ENCODE peak calls at places on chromosomes 5 and 9, in five cellular contexts. Q is HFFc6, E is GM19239, G is Right ventricle myocardium superior, K is HS-27A. C is an unnamed sample.

GRCh38 chr5:40619406-40619805 is 60.3 kb upstream of the PTGER4 start:
- DNase-seq in E (no peak), Q (peak), G (no peak), K (peak), C (no peak)

GRCh38 chr5:139633295-139634027 is 14.7 kb upstream of the CXXC5 start:
- DNase-seq in K (no peak), E (no peak), G (peak), Q (peak), C (peak)

GRCh38 chr5:74865799-74866652 is at the start of gene FAM169A:
- DNase-seq in Q (no peak), G (peak), K (no peak), E (peak), C (no peak)

GRCh38 chr9:126802343-126803059 is 2.3 kb upstream of the ZBTB43 start:
- DNase-seq in Q (no peak), G (no peak), E (no peak), K (no peak), C (no peak)

GRCh38 chr5:77211013-77211690 is 672 bp downstream of the PDE8B start:
- DNase-seq in G (no peak), E (no peak), Q (no peak), K (no peak), C (no peak)

GRCh38 chr9:125472562-125472925 is 210.9 kb downstream of the GAPVD1 start:
- DNase-seq in Q (no peak), E (no peak), G (no peak), K (no peak), C (no peak)

GRCh38 chr9:75910716-75911115 is 20.2 kb downstream of the PCSK5 start:
- DNase-seq in K (no peak), Q (no peak), E (no peak), G (no peak), C (no peak)

GRCh38 chr9:106962105-106962504 is 99.1 kb downstream of the ZNF462 start:
- DNase-seq in G (no peak), E (no peak), K (no peak), Q (no peak), C (no peak)

GRCh38 chr9:4293293-4293931 is 6.5 kb downstream of the GLIS3 start:
- DNase-seq in G (no peak), K (peak), E (no peak), Q (peak), C (no peak)

GRCh38 chr9:37503736-37504135 is 18.0 kb downstream of the POLR1E start:
- DNase-seq in Q (no peak), E (no peak), G (no peak), K (no peak), C (no peak)

GRCh38 chr9:128819716-128820664 is 1.7 kb downstream of the ENDOG start:
- DNase-seq in K (no peak), E (no peak), Q (no peak), G (peak), C (peak)

GRCh38 chr5:111225926-111226325 is 1.7 kb downstream of the CAMK4 start:
- DNase-seq in E (no peak), K (no peak), Q (no peak), G (no peak), C (no peak)

GRCh38 chr9:5714501-5715401 is 85.8 kb downstream of the RIC1 start:
- DNase-seq in K (no peak), E (no peak), G (no peak), Q (peak), C (no peak)

GRCh38 chr5:56852228-56853000 is 37.1 kb downstream of the MAP3K1 start:
- DNase-seq in Q (peak), E (no peak), K (no peak), G (no peak), C (no peak)

C was measured in Right ventricle myocardium inferior.